ENCODE peak calls at places on chromosomes 3 and 15, in eight cellular contexts. Y is stimulated activated CD4-positive, alpha-beta T cell treated with anti-CD3 and anti-CD28 coated beads, Interleukin-15, amount 100 ng/mL, for 1 hour; I is NCI-H510A treated with DMSO at 0.1 percent for 48 hours; F is CD8-positive, alpha-beta memory T cell; Q is HT1080; H is D341Med; V is smooth muscle cell of the brain vasculature; S is neuronal stem cell. J is an unnamed sample.

GRCh38 chr15:63446260-63446659 is 58.1 kb upstream of the USP3 start:
- DNase-seq in Y (no peak), I (no peak), F (no peak), Q (no peak), H (no peak), V (no peak), S (no peak), J (no peak)

GRCh38 chr3:196528639-196529233 is 13.6 kb upstream of the SMCO1 start:
- DNase-seq in Y (peak), I (peak), F (peak), Q (peak), H (peak), V (peak), S (peak), J (peak)

GRCh38 chr3:37067577-37067976 is 74.3 kb downstream of the MLH1 start:
- DNase-seq in Y (no peak), I (no peak), F (no peak), Q (no peak), H (no peak), V (no peak), S (no peak), J (no peak)

GRCh38 chr3:14725564-14726420 is 50.9 kb downstream of the C3orf20 start:
- DNase-seq in Y (no peak), I (no peak), F (no peak), Q (no peak), H (no peak), V (no peak), S (no peak), J (no peak)

GRCh38 chr15:86347245-86347644 is 267.6 kb downstream of the AGBL1 start:
- DNase-seq in Y (no peak), I (no peak), F (no peak), Q (peak), H (no peak), V (no peak), S (no peak), J (no peak)

GRCh38 chr15:92391640-92392039 is 2.0 kb upstream of the ST8SIA2 start:
- DNase-seq in Y (no peak), I (peak), F (no peak), Q (peak), H (no peak), V (no peak), S (no peak), J (peak)

GRCh38 chr3:149339931-149340309 is 6.5 kb upstream of the TM4SF18 start:
- DNase-seq in Y (no peak), I (peak), F (no peak), Q (peak), H (peak), V (peak), S (no peak), J (no peak)

GRCh38 chr3:129289201-129289921 is 10.7 kb downstream of the HMCES start:
- DNase-seq in Y (no peak), I (no peak), F (no peak), Q (peak), H (no peak), V (no peak), S (no peak), J (no peak)

GRCh38 chr3:32401541-32402052 is 9.9 kb downstream of the CMTM7 start:
- DNase-seq in Y (peak), I (peak), F (peak), Q (peak), H (no peak), V (peak), S (peak), J (peak)

GRCh38 chr15:74315626-74316025 is 51.8 kb downstream of the CYP11A1 start:
- DNase-seq in Y (no peak), I (peak), F (no peak), Q (peak), H (no peak), V (no peak), S (no peak), J (peak)

GRCh38 chr3:70832811-70833509 is 520.5 kb upstream of the MDFIC2 start:
- DNase-seq in Y (no peak), I (no peak), F (no peak), Q (peak), H (no peak), V (no peak), S (no peak), J (no peak)

J was measured in T-helper 1 cell.